ENCODE peak calls at places on chromosomes 12 and 14, in four cellular contexts. One of them, this sample, is unnamed. For H3K9me3, the result is how much of the 10 kb centered on the place peaks cover.

GRCh38 chr14:86166541-86166940 is 636.6 kb downstream of the FLRT2 start:
- DNase-seq in mammary epithelial cell: no peak
- DNase-seq in endothelial cell of umbilical vein: no peak
- DNase-seq in fibroblast of lung: no peak
- DNase-seq in this sample: no peak

GRCh38 chr12:124443929-124444712 is 123.3 kb downstream of the NCOR2 start:
- DNase-seq in mammary epithelial cell: no peak
- DNase-seq in fibroblast of lung: peak
- DNase-seq in endothelial cell of umbilical vein: no peak
- DNase-seq in this sample: no peak

GRCh38 chr14:55705651-55706340 is 125.8 kb downstream of the KTN1 start:
- DNase-seq in mammary epithelial cell: peak
- DNase-seq in fibroblast of lung: no peak
- DNase-seq in endothelial cell of umbilical vein: no peak
- DNase-seq in this sample: peak

GRCh38 chr14:101827286-101827685 is 65.8 kb downstream of the PPP2R5C start:
- DNase-seq in fibroblast of lung: no peak
- DNase-seq in endothelial cell of umbilical vein: no peak
- DNase-seq in mammary epithelial cell: no peak
- DNase-seq in this sample: no peak

GRCh38 chr14:99322731-99323599 is 51.0 kb upstream of the BCL11B start:
- DNase-seq in mammary epithelial cell: peak
- DNase-seq in endothelial cell of umbilical vein: no peak
- DNase-seq in fibroblast of lung: no peak
- DNase-seq in this sample: no peak

GRCh38 chr12:125518074-125518473 is 452.8 kb downstream of the AACS start:
- DNase-seq in endothelial cell of umbilical vein: no peak
- DNase-seq in mammary epithelial cell: no peak
- DNase-seq in fibroblast of lung: no peak
- DNase-seq in this sample: peak

GRCh38 chr12:119008691-119009221 is 27.4 kb downstream of the SRRM4 start:
- DNase-seq in fibroblast of lung: no peak
- DNase-seq in mammary epithelial cell: no peak
- DNase-seq in endothelial cell of umbilical vein: no peak
- DNase-seq in this sample: no peak

GRCh38 chr12:71392521-71393145 is 47.0 kb upstream of the LGR5 start:
- DNase-seq in endothelial cell of umbilical vein: peak
- DNase-seq in mammary epithelial cell: peak
- DNase-seq in fibroblast of lung: peak
- DNase-seq in this sample: peak

GRCh38 chr12:67358686-67359374 is 89.7 kb downstream of the CAND1 start:
- DNase-seq in mammary epithelial cell: no peak
- DNase-seq in endothelial cell of umbilical vein: no peak
- DNase-seq in fibroblast of lung: peak
- DNase-seq in this sample: peak

GRCh38 chr12:98997-99396 is 32.4 kb downstream of the IQSEC3 start:
- DNase-seq in mammary epithelial cell: no peak
- DNase-seq in fibroblast of lung: no peak
- DNase-seq in endothelial cell of umbilical vein: no peak
- DNase-seq in this sample: no peak

GRCh38 chr12:130818381-130819247 is 20.4 kb downstream of the STX2 start:
- DNase-seq in fibroblast of lung: peak
- DNase-seq in mammary epithelial cell: peak
- DNase-seq in endothelial cell of umbilical vein: peak
- DNase-seq in this sample: no peak

GRCh38 chr14:21882226-21882625 is 208.6 kb upstream of the OR4E1 start:
- DNase-seq in mammary epithelial cell: no peak
- DNase-seq in fibroblast of lung: no peak
- DNase-seq in endothelial cell of umbilical vein: no peak
- DNase-seq in this sample: no peak

GRCh38 chr12:52013626-52014310 is 7.0 kb downstream of the TAMALIN start:
- DNase-seq in endothelial cell of umbilical vein: no peak
- DNase-seq in mammary epithelial cell: no peak
- DNase-seq in fibroblast of lung: no peak
- DNase-seq in this sample: no peak

GRCh38 chr14:62468946-62469345 is 576.3 kb downstream of the KCNH5 start:
- DNase-seq in fibroblast of lung: no peak
- DNase-seq in endothelial cell of umbilical vein: no peak
- DNase-seq in mammary epithelial cell: no peak
- DNase-seq in this sample: no peak

GRCh38 chr12:67539946-67540345 is 108.6 kb upstream of the DYRK2 start:
- DNase-seq in mammary epithelial cell: peak
- DNase-seq in endothelial cell of umbilical vein: no peak
- DNase-seq in fibroblast of lung: no peak
- DNase-seq in this sample: peak

GRCh38 chr12:72574138-72574537 is 302.0 kb downstream of the TRHDE start:
- DNase-seq in endothelial cell of umbilical vein: no peak
- DNase-seq in mammary epithelial cell: no peak
- DNase-seq in fibroblast of lung: no peak
- DNase-seq in this sample: no peak

GRCh38 chr12:101221301-101221700 is 11.3 kb upstream of the SLC5A8 start:
- DNase-seq in fibroblast of lung: no peak
- DNase-seq in endothelial cell of umbilical vein: no peak
- DNase-seq in mammary epithelial cell: no peak
- DNase-seq in this sample: no peak

GRCh38 chr14:54549862-54550261 is 17.1 kb upstream of the SAMD4A start:
- DNase-seq in endothelial cell of umbilical vein: no peak
- DNase-seq in fibroblast of lung: peak
- DNase-seq in mammary epithelial cell: no peak
- DNase-seq in this sample: no peak

GRCh38 chr14:104770851-104771272 is 17.9 kb downstream of the SIVA1 start:
- DNase-seq in endothelial cell of umbilical vein: no peak
- DNase-seq in fibroblast of lung: no peak
- DNase-seq in mammary epithelial cell: no peak
- DNase-seq in this sample: no peak

GRCh38 chr14:92040431-92041040 is 677 bp upstream of the TRIP11 start:
- DNase-seq in mammary epithelial cell: peak
- DNase-seq in fibroblast of lung: peak
- DNase-seq in endothelial cell of umbilical vein: peak
- DNase-seq in this sample: peak

GRCh38 chr14:105774001-105774400 is 247.6 kb downstream of the TMEM121 start:
- DNase-seq in fibroblast of lung: no peak
- DNase-seq in mammary epithelial cell: no peak
- DNase-seq in endothelial cell of umbilical vein: no peak
- DNase-seq in this sample: no peak

DNA sequence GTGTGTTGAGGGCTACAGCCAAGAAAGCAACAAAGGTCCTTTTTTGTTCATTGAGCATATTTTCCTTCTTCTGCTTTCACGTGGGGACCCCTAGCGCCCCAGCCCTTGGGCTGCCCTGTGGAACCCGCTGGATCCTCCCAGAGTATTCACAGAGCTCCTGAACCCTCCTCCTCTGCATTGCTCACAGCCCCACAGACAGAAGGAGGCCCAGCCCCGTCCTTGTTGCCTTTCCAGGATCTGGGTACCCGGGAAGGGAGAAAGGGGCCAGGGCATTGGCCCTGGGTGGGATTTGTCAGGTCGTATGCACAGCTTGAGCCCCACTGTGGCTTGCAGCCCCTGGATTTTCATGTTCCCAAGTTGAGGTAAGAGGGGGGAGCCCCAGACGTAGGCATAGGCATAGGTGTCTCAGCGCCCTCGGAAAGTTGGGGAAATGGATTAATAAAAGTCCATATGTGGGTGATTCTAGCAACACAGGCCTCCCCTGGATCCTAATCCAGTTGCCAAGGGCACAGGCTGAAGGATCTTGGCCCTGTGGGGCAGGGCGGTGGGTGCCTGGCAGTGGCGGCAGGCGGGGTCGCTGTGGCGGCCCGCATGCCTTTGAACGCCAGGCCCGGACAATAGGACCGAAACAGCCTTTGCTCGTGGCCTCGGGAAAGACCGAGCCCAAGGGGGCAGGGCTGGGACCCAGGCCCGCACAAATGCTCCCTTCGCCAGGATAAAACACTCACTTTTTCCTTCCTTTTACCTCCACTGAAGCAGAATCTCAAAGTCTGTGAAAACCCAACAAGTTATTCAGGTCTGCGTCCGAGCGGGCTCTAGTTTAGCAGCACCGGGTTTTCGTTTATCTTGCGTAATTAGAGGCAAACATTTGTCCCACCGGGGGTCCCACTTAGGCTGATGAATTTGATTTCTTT is 3.0 kb upstream of the HOXC10 start:
- DNase-seq in mammary epithelial cell: no peak
- DNase-seq in endothelial cell of umbilical vein: no peak
- DNase-seq in fibroblast of lung: no peak
- DNase-seq in this sample: no peak
- TF ChIP-seq EZH2 in mammary epithelial cell: no peak
- TF ChIP-seq EZH2 in endothelial cell of umbilical vein: peak
- TF ChIP-seq EZH2 in fibroblast of lung: peak
- TF ChIP-seq EZH2 in this sample: peak

GRCh38 chr12:8028267-8028666 is 4.2 kb upstream of the FOXJ2 start:
- DNase-seq in mammary epithelial cell: no peak
- DNase-seq in endothelial cell of umbilical vein: no peak
- DNase-seq in fibroblast of lung: no peak
- DNase-seq in this sample: no peak
- H3K9ac ChIP-seq in mammary epithelial cell: no peak
- H3K9ac ChIP-seq in endothelial cell of umbilical vein: no peak
- H3K9ac ChIP-seq in fibroblast of lung: no peak
- H3K9ac ChIP-seq in this sample: no peak

DNA sequence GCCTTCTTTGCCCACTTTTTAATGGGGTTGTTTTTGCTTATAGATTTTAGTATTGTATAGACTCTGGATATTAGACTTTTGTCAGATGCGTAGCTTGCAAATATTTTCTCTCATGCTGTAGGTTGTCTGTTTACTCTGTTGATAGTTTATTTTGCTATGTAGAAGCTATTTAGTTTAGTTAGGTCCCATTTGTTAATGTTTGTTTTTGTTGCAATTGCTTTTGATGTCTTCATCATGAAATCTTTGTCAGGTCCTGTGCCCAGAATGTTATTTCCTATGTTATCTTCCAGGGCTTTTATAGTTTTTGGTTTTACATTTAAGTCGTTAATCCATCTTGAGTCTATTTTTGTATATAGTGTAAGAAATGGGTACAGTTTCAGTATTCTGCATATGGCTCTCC is 30.0 kb upstream of the LYZ start:
- DNase-seq in mammary epithelial cell: no peak
- DNase-seq in endothelial cell of umbilical vein: no peak
- DNase-seq in fibroblast of lung: no peak
- DNase-seq in this sample: no peak
- H3K9me3 ChIP-seq in mammary epithelial cell: under half
- H3K9me3 ChIP-seq in endothelial cell of umbilical vein: under half
- H3K9me3 ChIP-seq in fibroblast of lung: under half
- H3K9me3 ChIP-seq in this sample: under half

DNA sequence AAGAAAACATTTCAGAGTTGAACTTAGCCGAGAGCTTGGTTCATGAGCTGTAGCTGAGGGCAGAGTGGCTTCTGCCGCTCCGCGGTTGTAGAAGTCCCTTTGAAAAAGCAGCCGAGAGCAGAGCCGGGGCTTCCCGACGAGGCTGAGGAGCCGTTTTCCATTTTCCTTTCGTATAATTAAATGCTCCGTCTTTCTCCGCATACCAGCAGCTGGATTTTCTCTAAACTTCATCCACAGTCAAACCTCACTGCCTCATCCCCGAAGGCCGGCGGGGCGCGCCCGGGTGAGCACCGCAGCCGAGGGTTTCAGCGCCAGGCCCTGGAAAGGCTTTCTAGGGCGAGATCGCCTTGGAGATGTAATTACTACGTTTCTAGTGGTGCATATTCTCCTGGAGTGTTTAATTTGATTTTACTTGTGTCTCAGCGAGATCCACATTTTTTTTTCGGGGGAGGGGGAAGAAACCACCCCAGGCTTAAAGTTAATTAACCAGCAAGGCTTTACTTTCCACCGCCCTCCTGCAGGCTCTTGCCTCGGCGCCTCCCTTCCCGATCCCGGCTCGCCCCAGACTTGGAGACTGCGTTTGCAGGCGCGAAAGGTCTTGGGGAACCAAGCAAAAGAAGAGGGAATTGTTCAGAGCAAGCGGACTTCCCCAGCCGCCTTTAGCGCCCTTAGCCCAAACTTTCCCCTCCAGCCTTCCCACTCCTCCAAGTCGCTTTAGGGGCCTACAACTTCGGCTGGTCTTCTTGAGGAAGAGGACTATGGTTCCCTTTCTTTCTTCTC is 2.9 kb upstream of the HOXC13 start:
- DNase-seq in endothelial cell of umbilical vein: no peak
- DNase-seq in fibroblast of lung: no peak
- DNase-seq in mammary epithelial cell: no peak
- DNase-seq in this sample: no peak
- TF ChIP-seq EZH2 in endothelial cell of umbilical vein: peak
- TF ChIP-seq EZH2 in fibroblast of lung: peak
- TF ChIP-seq EZH2 in mammary epithelial cell: no peak
- TF ChIP-seq EZH2 in this sample: peak

GRCh38 chr12:28388879-28389278 is 198.6 kb downstream of the CCDC91 start:
- DNase-seq in endothelial cell of umbilical vein: no peak
- DNase-seq in mammary epithelial cell: no peak
- DNase-seq in fibroblast of lung: no peak
- DNase-seq in this sample: no peak

DNA sequence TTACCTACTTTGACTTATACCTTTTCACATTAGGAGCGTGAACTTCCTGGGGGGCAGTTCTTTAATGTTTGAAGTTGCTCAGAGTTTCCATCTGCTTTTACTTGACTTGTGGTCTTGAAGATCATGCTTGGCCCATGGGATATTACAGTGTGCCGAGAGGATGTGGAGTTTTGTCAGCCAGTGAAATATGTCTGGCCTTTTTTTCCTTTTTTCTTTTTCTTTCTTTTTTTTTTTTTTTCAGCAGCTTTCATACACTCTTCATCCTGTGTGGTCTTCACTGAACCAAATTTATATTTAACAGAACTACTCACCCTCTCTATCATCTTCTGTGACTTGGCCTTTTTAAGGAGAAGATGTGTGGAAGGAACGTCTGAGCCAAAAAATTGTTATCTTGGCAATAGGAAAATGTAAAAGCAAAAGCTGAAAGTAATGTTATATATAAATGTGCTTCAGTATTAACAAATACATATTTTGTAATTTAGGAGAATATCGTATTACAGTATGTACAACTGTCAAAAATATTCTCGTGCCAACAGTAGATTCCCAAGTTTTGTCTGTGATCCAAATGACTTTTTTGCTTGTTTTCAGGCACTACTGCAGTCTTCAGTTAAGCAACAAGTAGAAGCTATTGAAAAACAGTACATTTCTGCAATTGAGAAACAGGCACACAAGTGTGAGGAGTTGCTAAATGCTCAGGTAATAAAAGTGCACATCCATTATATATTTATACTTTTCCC is 200.6 kb downstream of the CCDC91 start:
- DNase-seq in fibroblast of lung: peak
- DNase-seq in endothelial cell of umbilical vein: no peak
- DNase-seq in mammary epithelial cell: no peak
- DNase-seq in this sample: peak
- H3K9ac ChIP-seq in fibroblast of lung: no peak
- H3K9ac ChIP-seq in endothelial cell of umbilical vein: no peak
- H3K9ac ChIP-seq in mammary epithelial cell: no peak
- H3K9ac ChIP-seq in this sample: no peak

DNA sequence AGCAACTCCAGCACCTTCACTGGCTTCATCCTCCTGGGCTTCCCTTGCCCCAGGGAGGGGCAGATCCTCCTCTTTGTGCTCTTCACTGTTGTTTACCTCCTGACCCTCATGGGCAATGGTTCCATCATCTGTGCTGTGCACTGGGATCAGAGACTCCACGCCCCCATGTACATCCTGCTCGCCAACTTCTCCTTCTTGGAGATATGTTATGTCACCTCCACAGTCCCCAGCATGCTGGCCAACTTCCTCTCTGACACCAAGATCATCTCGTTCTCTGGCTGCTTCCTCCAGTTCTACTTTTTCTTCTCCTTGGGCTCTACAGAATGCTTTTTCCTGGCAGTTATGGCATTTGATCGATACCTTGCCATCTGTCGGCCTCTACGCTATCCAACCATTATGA is 6.8 kb downstream of the OR11G2 start:
- DNase-seq in endothelial cell of umbilical vein: no peak
- DNase-seq in fibroblast of lung: no peak
- DNase-seq in mammary epithelial cell: no peak
- DNase-seq in this sample: no peak
- H3K9me3 ChIP-seq in endothelial cell of umbilical vein: under half
- H3K9me3 ChIP-seq in fibroblast of lung: under half
- H3K9me3 ChIP-seq in mammary epithelial cell: under half
- H3K9me3 ChIP-seq in this sample: under half

This sample was measured in astrocyte.